ENCODE peak calls at places on chromosome 10, in ten cellular contexts. One of them, this sample, is unnamed.

GRCh38 chr10:79401015-79401921 is 44.2 kb downstream of the ZCCHC24 start:
- DNase-seq in stimulated activated naive CD4-positive, alpha-beta T cell: no peak
- DNase-seq in HT-29: no peak
- DNase-seq in GM19239: no peak
- DNase-seq in NCI-H1092 treated with DMSO at 0.1 percent for 48 hours: no peak
- DNase-seq in AML-193: no peak
- DNase-seq in amygdala: no peak
- DNase-seq in GM23248: peak
- DNase-seq in activated naive CD8-positive, alpha-beta T cell treated with anti-CD3 and anti-CD28 coated beads, Interleukin-2, amount 50 U/mL, for 24 hours: no peak
- DNase-seq in stimulated activated CD4-positive, alpha-beta T cell treated with anti-CD3 and anti-CD28 coated beads, Interleukin-15, amount 100 ng/mL, for 1 hour: no peak
- DNase-seq in this sample: no peak

GRCh38 chr10:86350897-86351296 is 15.7 kb downstream of the GRID1 start:
- DNase-seq in GM19239: no peak
- DNase-seq in HT-29: no peak
- DNase-seq in amygdala: no peak
- DNase-seq in GM23248: no peak
- DNase-seq in stimulated activated naive CD4-positive, alpha-beta T cell: no peak
- DNase-seq in AML-193: no peak
- DNase-seq in stimulated activated CD4-positive, alpha-beta T cell treated with anti-CD3 and anti-CD28 coated beads, Interleukin-15, amount 100 ng/mL, for 1 hour: no peak
- DNase-seq in NCI-H1092 treated with DMSO at 0.1 percent for 48 hours: no peak
- DNase-seq in activated naive CD8-positive, alpha-beta T cell treated with anti-CD3 and anti-CD28 coated beads, Interleukin-2, amount 50 U/mL, for 24 hours: no peak
- DNase-seq in this sample: no peak

GRCh38 chr10:124025638-124026336 is 67.6 kb downstream of the CHST15 start:
- DNase-seq in activated naive CD8-positive, alpha-beta T cell treated with anti-CD3 and anti-CD28 coated beads, Interleukin-2, amount 50 U/mL, for 24 hours: no peak
- DNase-seq in GM19239: peak
- DNase-seq in amygdala: no peak
- DNase-seq in NCI-H1092 treated with DMSO at 0.1 percent for 48 hours: no peak
- DNase-seq in HT-29: peak
- DNase-seq in AML-193: peak
- DNase-seq in stimulated activated naive CD4-positive, alpha-beta T cell: no peak
- DNase-seq in stimulated activated CD4-positive, alpha-beta T cell treated with anti-CD3 and anti-CD28 coated beads, Interleukin-15, amount 100 ng/mL, for 1 hour: no peak
- DNase-seq in GM23248: peak
- DNase-seq in this sample: no peak

GRCh38 chr10:65231148-65231547 is 1694.7 kb upstream of the LRRTM3 start:
- DNase-seq in GM19239: no peak
- DNase-seq in stimulated activated naive CD4-positive, alpha-beta T cell: no peak
- DNase-seq in activated naive CD8-positive, alpha-beta T cell treated with anti-CD3 and anti-CD28 coated beads, Interleukin-2, amount 50 U/mL, for 24 hours: no peak
- DNase-seq in stimulated activated CD4-positive, alpha-beta T cell treated with anti-CD3 and anti-CD28 coated beads, Interleukin-15, amount 100 ng/mL, for 1 hour: no peak
- DNase-seq in amygdala: no peak
- DNase-seq in NCI-H1092 treated with DMSO at 0.1 percent for 48 hours: no peak
- DNase-seq in HT-29: no peak
- DNase-seq in AML-193: no peak
- DNase-seq in GM23248: no peak
- DNase-seq in this sample: no peak

GRCh38 chr10:72425133-72425532 is 70.4 kb upstream of the DNAJB12 start:
- DNase-seq in GM23248: no peak
- DNase-seq in activated naive CD8-positive, alpha-beta T cell treated with anti-CD3 and anti-CD28 coated beads, Interleukin-2, amount 50 U/mL, for 24 hours: no peak
- DNase-seq in stimulated activated naive CD4-positive, alpha-beta T cell: no peak
- DNase-seq in AML-193: no peak
- DNase-seq in stimulated activated CD4-positive, alpha-beta T cell treated with anti-CD3 and anti-CD28 coated beads, Interleukin-15, amount 100 ng/mL, for 1 hour: no peak
- DNase-seq in HT-29: no peak
- DNase-seq in GM19239: no peak
- DNase-seq in amygdala: peak
- DNase-seq in NCI-H1092 treated with DMSO at 0.1 percent for 48 hours: no peak
- DNase-seq in this sample: no peak

GRCh38 chr10:17851611-17852010 is 42.5 kb downstream of the MRC1 start:
- DNase-seq in activated naive CD8-positive, alpha-beta T cell treated with anti-CD3 and anti-CD28 coated beads, Interleukin-2, amount 50 U/mL, for 24 hours: no peak
- DNase-seq in NCI-H1092 treated with DMSO at 0.1 percent for 48 hours: peak
- DNase-seq in amygdala: no peak
- DNase-seq in HT-29: no peak
- DNase-seq in GM19239: no peak
- DNase-seq in stimulated activated naive CD4-positive, alpha-beta T cell: no peak
- DNase-seq in stimulated activated CD4-positive, alpha-beta T cell treated with anti-CD3 and anti-CD28 coated beads, Interleukin-15, amount 100 ng/mL, for 1 hour: no peak
- DNase-seq in GM23248: no peak
- DNase-seq in AML-193: peak
- DNase-seq in this sample: no peak

GRCh38 chr10:97182327-97182990 is 3.3 kb downstream of the SLIT1 start:
- DNase-seq in GM19239: no peak
- DNase-seq in HT-29: no peak
- DNase-seq in activated naive CD8-positive, alpha-beta T cell treated with anti-CD3 and anti-CD28 coated beads, Interleukin-2, amount 50 U/mL, for 24 hours: no peak
- DNase-seq in stimulated activated naive CD4-positive, alpha-beta T cell: no peak
- DNase-seq in AML-193: no peak
- DNase-seq in stimulated activated CD4-positive, alpha-beta T cell treated with anti-CD3 and anti-CD28 coated beads, Interleukin-15, amount 100 ng/mL, for 1 hour: no peak
- DNase-seq in NCI-H1092 treated with DMSO at 0.1 percent for 48 hours: no peak
- DNase-seq in amygdala: no peak
- DNase-seq in GM23248: no peak
- DNase-seq in this sample: no peak

GRCh38 chr10:130395248-130395936 is 259.2 kb downstream of the GLRX3 start:
- DNase-seq in AML-193: no peak
- DNase-seq in NCI-H1092 treated with DMSO at 0.1 percent for 48 hours: no peak
- DNase-seq in HT-29: no peak
- DNase-seq in activated naive CD8-positive, alpha-beta T cell treated with anti-CD3 and anti-CD28 coated beads, Interleukin-2, amount 50 U/mL, for 24 hours: no peak
- DNase-seq in amygdala: no peak
- DNase-seq in GM23248: no peak
- DNase-seq in stimulated activated CD4-positive, alpha-beta T cell treated with anti-CD3 and anti-CD28 coated beads, Interleukin-15, amount 100 ng/mL, for 1 hour: no peak
- DNase-seq in stimulated activated naive CD4-positive, alpha-beta T cell: no peak
- DNase-seq in GM19239: no peak
- DNase-seq in this sample: no peak

GRCh38 chr10:93081834-93082233 is 8.1 kb downstream of the CYP26A1 start:
- DNase-seq in activated naive CD8-positive, alpha-beta T cell treated with anti-CD3 and anti-CD28 coated beads, Interleukin-2, amount 50 U/mL, for 24 hours: no peak
- DNase-seq in GM23248: no peak
- DNase-seq in AML-193: no peak
- DNase-seq in stimulated activated naive CD4-positive, alpha-beta T cell: no peak
- DNase-seq in amygdala: no peak
- DNase-seq in GM19239: no peak
- DNase-seq in stimulated activated CD4-positive, alpha-beta T cell treated with anti-CD3 and anti-CD28 coated beads, Interleukin-15, amount 100 ng/mL, for 1 hour: no peak
- DNase-seq in HT-29: no peak
- DNase-seq in NCI-H1092 treated with DMSO at 0.1 percent for 48 hours: no peak
- DNase-seq in this sample: no peak

GRCh38 chr10:95254629-95255028 is 36.2 kb downstream of the PDLIM1 start:
- DNase-seq in NCI-H1092 treated with DMSO at 0.1 percent for 48 hours: no peak
- DNase-seq in activated naive CD8-positive, alpha-beta T cell treated with anti-CD3 and anti-CD28 coated beads, Interleukin-2, amount 50 U/mL, for 24 hours: no peak
- DNase-seq in stimulated activated CD4-positive, alpha-beta T cell treated with anti-CD3 and anti-CD28 coated beads, Interleukin-15, amount 100 ng/mL, for 1 hour: no peak
- DNase-seq in GM19239: no peak
- DNase-seq in GM23248: no peak
- DNase-seq in HT-29: no peak
- DNase-seq in AML-193: no peak
- DNase-seq in amygdala: no peak
- DNase-seq in stimulated activated naive CD4-positive, alpha-beta T cell: no peak
- DNase-seq in this sample: no peak

GRCh38 chr10:130022071-130022470 is 58.0 kb upstream of the EBF3 start:
- DNase-seq in stimulated activated naive CD4-positive, alpha-beta T cell: no peak
- DNase-seq in activated naive CD8-positive, alpha-beta T cell treated with anti-CD3 and anti-CD28 coated beads, Interleukin-2, amount 50 U/mL, for 24 hours: no peak
- DNase-seq in stimulated activated CD4-positive, alpha-beta T cell treated with anti-CD3 and anti-CD28 coated beads, Interleukin-15, amount 100 ng/mL, for 1 hour: no peak
- DNase-seq in NCI-H1092 treated with DMSO at 0.1 percent for 48 hours: no peak
- DNase-seq in GM19239: no peak
- DNase-seq in AML-193: no peak
- DNase-seq in HT-29: no peak
- DNase-seq in amygdala: no peak
- DNase-seq in GM23248: peak
- DNase-seq in this sample: no peak

GRCh38 chr10:17805921-17806577 is 3.1 kb upstream of the MRC1 start:
- DNase-seq in GM19239: no peak
- DNase-seq in amygdala: no peak
- DNase-seq in GM23248: no peak
- DNase-seq in AML-193: peak
- DNase-seq in stimulated activated CD4-positive, alpha-beta T cell treated with anti-CD3 and anti-CD28 coated beads, Interleukin-15, amount 100 ng/mL, for 1 hour: peak
- DNase-seq in stimulated activated naive CD4-positive, alpha-beta T cell: no peak
- DNase-seq in NCI-H1092 treated with DMSO at 0.1 percent for 48 hours: no peak
- DNase-seq in activated naive CD8-positive, alpha-beta T cell treated with anti-CD3 and anti-CD28 coated beads, Interleukin-2, amount 50 U/mL, for 24 hours: peak
- DNase-seq in HT-29: no peak
- DNase-seq in this sample: peak

GRCh38 chr10:43684198-43684559 is 35.5 kb upstream of the ZNF32 start:
- DNase-seq in stimulated activated CD4-positive, alpha-beta T cell treated with anti-CD3 and anti-CD28 coated beads, Interleukin-15, amount 100 ng/mL, for 1 hour: no peak
- DNase-seq in NCI-H1092 treated with DMSO at 0.1 percent for 48 hours: no peak
- DNase-seq in amygdala: no peak
- DNase-seq in AML-193: no peak
- DNase-seq in stimulated activated naive CD4-positive, alpha-beta T cell: no peak
- DNase-seq in GM23248: no peak
- DNase-seq in GM19239: no peak
- DNase-seq in HT-29: no peak
- DNase-seq in activated naive CD8-positive, alpha-beta T cell treated with anti-CD3 and anti-CD28 coated beads, Interleukin-2, amount 50 U/mL, for 24 hours: no peak
- DNase-seq in this sample: no peak

GRCh38 chr10:100359030-100359432 is 12.0 kb downstream of the SCD start:
- DNase-seq in activated naive CD8-positive, alpha-beta T cell treated with anti-CD3 and anti-CD28 coated beads, Interleukin-2, amount 50 U/mL, for 24 hours: no peak
- DNase-seq in stimulated activated naive CD4-positive, alpha-beta T cell: no peak
- DNase-seq in GM19239: no peak
- DNase-seq in amygdala: no peak
- DNase-seq in NCI-H1092 treated with DMSO at 0.1 percent for 48 hours: no peak
- DNase-seq in AML-193: no peak
- DNase-seq in stimulated activated CD4-positive, alpha-beta T cell treated with anti-CD3 and anti-CD28 coated beads, Interleukin-15, amount 100 ng/mL, for 1 hour: no peak
- DNase-seq in GM23248: no peak
- DNase-seq in HT-29: no peak
- DNase-seq in this sample: peak

GRCh38 chr10:15808204-15808797 is 52.0 kb downstream of the MINDY3 start:
- DNase-seq in stimulated activated naive CD4-positive, alpha-beta T cell: no peak
- DNase-seq in amygdala: no peak
- DNase-seq in activated naive CD8-positive, alpha-beta T cell treated with anti-CD3 and anti-CD28 coated beads, Interleukin-2, amount 50 U/mL, for 24 hours: no peak
- DNase-seq in GM19239: no peak
- DNase-seq in HT-29: no peak
- DNase-seq in NCI-H1092 treated with DMSO at 0.1 percent for 48 hours: no peak
- DNase-seq in AML-193: no peak
- DNase-seq in stimulated activated CD4-positive, alpha-beta T cell treated with anti-CD3 and anti-CD28 coated beads, Interleukin-15, amount 100 ng/mL, for 1 hour: no peak
- DNase-seq in GM23248: no peak
- DNase-seq in this sample: no peak

GRCh38 chr10:121598261-121599249 is at the start of gene FGFR2:
- DNase-seq in activated naive CD8-positive, alpha-beta T cell treated with anti-CD3 and anti-CD28 coated beads, Interleukin-2, amount 50 U/mL, for 24 hours: no peak
- DNase-seq in GM19239: peak
- DNase-seq in AML-193: no peak
- DNase-seq in NCI-H1092 treated with DMSO at 0.1 percent for 48 hours: peak
- DNase-seq in stimulated activated naive CD4-positive, alpha-beta T cell: no peak
- DNase-seq in stimulated activated CD4-positive, alpha-beta T cell treated with anti-CD3 and anti-CD28 coated beads, Interleukin-15, amount 100 ng/mL, for 1 hour: no peak
- DNase-seq in amygdala: peak
- DNase-seq in HT-29: peak
- DNase-seq in GM23248: peak
- DNase-seq in this sample: peak

GRCh38 chr10:80414126-80414898 is 6.0 kb downstream of the PRXL2A start:
- DNase-seq in stimulated activated naive CD4-positive, alpha-beta T cell: no peak
- DNase-seq in NCI-H1092 treated with DMSO at 0.1 percent for 48 hours: peak
- DNase-seq in stimulated activated CD4-positive, alpha-beta T cell treated with anti-CD3 and anti-CD28 coated beads, Interleukin-15, amount 100 ng/mL, for 1 hour: no peak
- DNase-seq in amygdala: no peak
- DNase-seq in HT-29: no peak
- DNase-seq in GM19239: no peak
- DNase-seq in AML-193: no peak
- DNase-seq in GM23248: no peak
- DNase-seq in activated naive CD8-positive, alpha-beta T cell treated with anti-CD3 and anti-CD28 coated beads, Interleukin-2, amount 50 U/mL, for 24 hours: no peak
- DNase-seq in this sample: peak

GRCh38 chr10:113534428-113534827 is 18.4 kb upstream of the HABP2 start:
- DNase-seq in HT-29: no peak
- DNase-seq in GM19239: no peak
- DNase-seq in amygdala: no peak
- DNase-seq in activated naive CD8-positive, alpha-beta T cell treated with anti-CD3 and anti-CD28 coated beads, Interleukin-2, amount 50 U/mL, for 24 hours: no peak
- DNase-seq in NCI-H1092 treated with DMSO at 0.1 percent for 48 hours: no peak
- DNase-seq in stimulated activated naive CD4-positive, alpha-beta T cell: no peak
- DNase-seq in stimulated activated CD4-positive, alpha-beta T cell treated with anti-CD3 and anti-CD28 coated beads, Interleukin-15, amount 100 ng/mL, for 1 hour: no peak
- DNase-seq in GM23248: no peak
- DNase-seq in AML-193: no peak
- DNase-seq in this sample: no peak

GRCh38 chr10:48523820-48524758 is 80.8 kb downstream of the ARHGAP22 start:
- DNase-seq in amygdala: no peak
- DNase-seq in stimulated activated CD4-positive, alpha-beta T cell treated with anti-CD3 and anti-CD28 coated beads, Interleukin-15, amount 100 ng/mL, for 1 hour: no peak
- DNase-seq in HT-29: no peak
- DNase-seq in stimulated activated naive CD4-positive, alpha-beta T cell: no peak
- DNase-seq in GM19239: no peak
- DNase-seq in GM23248: peak
- DNase-seq in activated naive CD8-positive, alpha-beta T cell treated with anti-CD3 and anti-CD28 coated beads, Interleukin-2, amount 50 U/mL, for 24 hours: peak
- DNase-seq in AML-193: peak
- DNase-seq in NCI-H1092 treated with DMSO at 0.1 percent for 48 hours: no peak
- DNase-seq in this sample: peak

GRCh38 chr10:3852147-3852904 is 67.3 kb upstream of the KLF6 start:
- DNase-seq in activated naive CD8-positive, alpha-beta T cell treated with anti-CD3 and anti-CD28 coated beads, Interleukin-2, amount 50 U/mL, for 24 hours: peak
- DNase-seq in AML-193: peak
- DNase-seq in stimulated activated CD4-positive, alpha-beta T cell treated with anti-CD3 and anti-CD28 coated beads, Interleukin-15, amount 100 ng/mL, for 1 hour: peak
- DNase-seq in stimulated activated naive CD4-positive, alpha-beta T cell: no peak
- DNase-seq in GM23248: peak
- DNase-seq in NCI-H1092 treated with DMSO at 0.1 percent for 48 hours: no peak
- DNase-seq in HT-29: peak
- DNase-seq in GM19239: no peak
- DNase-seq in amygdala: no peak
- DNase-seq in this sample: peak

GRCh38 chr10:131269776-131270460 is 41.6 kb downstream of the TCERG1L start:
- DNase-seq in AML-193: no peak
- DNase-seq in NCI-H1092 treated with DMSO at 0.1 percent for 48 hours: peak
- DNase-seq in amygdala: no peak
- DNase-seq in GM23248: no peak
- DNase-seq in HT-29: no peak
- DNase-seq in stimulated activated CD4-positive, alpha-beta T cell treated with anti-CD3 and anti-CD28 coated beads, Interleukin-15, amount 100 ng/mL, for 1 hour: no peak
- DNase-seq in stimulated activated naive CD4-positive, alpha-beta T cell: no peak
- DNase-seq in activated naive CD8-positive, alpha-beta T cell treated with anti-CD3 and anti-CD28 coated beads, Interleukin-2, amount 50 U/mL, for 24 hours: no peak
- DNase-seq in GM19239: no peak
- DNase-seq in this sample: no peak

GRCh38 chr10:13218878-13219277 is 15.3 kb downstream of the UCMA start:
- DNase-seq in AML-193: no peak
- DNase-seq in stimulated activated naive CD4-positive, alpha-beta T cell: no peak
- DNase-seq in stimulated activated CD4-positive, alpha-beta T cell treated with anti-CD3 and anti-CD28 coated beads, Interleukin-15, amount 100 ng/mL, for 1 hour: no peak
- DNase-seq in HT-29: no peak
- DNase-seq in GM23248: no peak
- DNase-seq in GM19239: no peak
- DNase-seq in NCI-H1092 treated with DMSO at 0.1 percent for 48 hours: no peak
- DNase-seq in activated naive CD8-positive, alpha-beta T cell treated with anti-CD3 and anti-CD28 coated beads, Interleukin-2, amount 50 U/mL, for 24 hours: no peak
- DNase-seq in amygdala: no peak
- DNase-seq in this sample: no peak

GRCh38 chr10:71084818-71085126 is 127.6 kb upstream of the UNC5B start:
- DNase-seq in amygdala: no peak
- DNase-seq in HT-29: no peak
- DNase-seq in stimulated activated naive CD4-positive, alpha-beta T cell: no peak
- DNase-seq in stimulated activated CD4-positive, alpha-beta T cell treated with anti-CD3 and anti-CD28 coated beads, Interleukin-15, amount 100 ng/mL, for 1 hour: no peak
- DNase-seq in GM23248: no peak
- DNase-seq in AML-193: no peak
- DNase-seq in GM19239: no peak
- DNase-seq in NCI-H1092 treated with DMSO at 0.1 percent for 48 hours: no peak
- DNase-seq in activated naive CD8-positive, alpha-beta T cell treated with anti-CD3 and anti-CD28 coated beads, Interleukin-2, amount 50 U/mL, for 24 hours: no peak
- DNase-seq in this sample: no peak

GRCh38 chr10:7887417-7887816 is 69.1 kb downstream of the TAF3 start:
- DNase-seq in stimulated activated CD4-positive, alpha-beta T cell treated with anti-CD3 and anti-CD28 coated beads, Interleukin-15, amount 100 ng/mL, for 1 hour: no peak
- DNase-seq in activated naive CD8-positive, alpha-beta T cell treated with anti-CD3 and anti-CD28 coated beads, Interleukin-2, amount 50 U/mL, for 24 hours: no peak
- DNase-seq in amygdala: no peak
- DNase-seq in NCI-H1092 treated with DMSO at 0.1 percent for 48 hours: no peak
- DNase-seq in HT-29: no peak
- DNase-seq in stimulated activated naive CD4-positive, alpha-beta T cell: no peak
- DNase-seq in AML-193: no peak
- DNase-seq in GM23248: no peak
- DNase-seq in GM19239: no peak
- DNase-seq in this sample: peak

GRCh38 chr10:10644317-10645111 is 373.2 kb upstream of the CELF2 start:
- DNase-seq in AML-193: no peak
- DNase-seq in HT-29: no peak
- DNase-seq in activated naive CD8-positive, alpha-beta T cell treated with anti-CD3 and anti-CD28 coated beads, Interleukin-2, amount 50 U/mL, for 24 hours: no peak
- DNase-seq in GM19239: no peak
- DNase-seq in stimulated activated naive CD4-positive, alpha-beta T cell: no peak
- DNase-seq in amygdala: no peak
- DNase-seq in NCI-H1092 treated with DMSO at 0.1 percent for 48 hours: no peak
- DNase-seq in GM23248: peak
- DNase-seq in stimulated activated CD4-positive, alpha-beta T cell treated with anti-CD3 and anti-CD28 coated beads, Interleukin-15, amount 100 ng/mL, for 1 hour: no peak
- DNase-seq in this sample: no peak

GRCh38 chr10:99870051-99870730 is 87.8 kb downstream of the ABCC2 start:
- DNase-seq in activated naive CD8-positive, alpha-beta T cell treated with anti-CD3 and anti-CD28 coated beads, Interleukin-2, amount 50 U/mL, for 24 hours: peak
- DNase-seq in GM19239: no peak
- DNase-seq in stimulated activated CD4-positive, alpha-beta T cell treated with anti-CD3 and anti-CD28 coated beads, Interleukin-15, amount 100 ng/mL, for 1 hour: peak
- DNase-seq in GM23248: peak
- DNase-seq in NCI-H1092 treated with DMSO at 0.1 percent for 48 hours: no peak
- DNase-seq in stimulated activated naive CD4-positive, alpha-beta T cell: peak
- DNase-seq in HT-29: no peak
- DNase-seq in amygdala: no peak
- DNase-seq in AML-193: no peak
- DNase-seq in this sample: no peak